ENCODE peak calls at places on chromosomes 12 and 14, in nine cellular contexts. K is AG09309, M is astrocyte of the cerebellum, E is foreskin fibroblast, I is astrocyte, T is prostate gland, S is psoas muscle, C is uterus, P is choroid plexus epithelial cell. F is an unnamed sample.
A peak's percentile ranks its signal among the peaks of the same experiment; 100 is the strongest.

GRCh38 chr12:70305794-70306193 is 60.3 kb upstream of the KCNMB4 start:
- DNase-seq in K (no peak), M (no peak), E (peak; percentile 4), I (peak; percentile 31), T (no peak), S (no peak), C (no peak), P (peak; percentile 15), F (no peak)

GRCh38 chr14:67186789-67187188 is 2.5 kb upstream of the GARIN2 start:
- DNase-seq in K (no peak), M (no peak), E (peak; percentile 18), I (no peak), T (no peak), S (no peak), C (no peak), P (peak; percentile 39), F (no peak)

GRCh38 chr14:65904988-65905387 is 492.5 kb downstream of the FUT8 start:
- DNase-seq in K (no peak), M (no peak), E (no peak), I (no peak), T (no peak), S (no peak), C (no peak), P (no peak), F (no peak)

GRCh38 chr12:25699454-25699853 is 146.4 kb upstream of the LMNTD1 start:
- DNase-seq in K (no peak), M (no peak), E (peak; percentile 56), I (no peak), T (no peak), S (no peak), C (no peak), P (peak; percentile 70), F (no peak)

GRCh38 chr14:94787092-94787491 is 17.2 kb upstream of the GSC start:
- DNase-seq in K (no peak), M (no peak), E (no peak), I (no peak), T (no peak), S (no peak), C (no peak), P (no peak), F (no peak)

GRCh38 chr14:32933623-32933942 is 5.1 kb upstream of the NPAS3 start:
- DNase-seq in K (no peak), M (peak; percentile 66), E (peak; percentile 52), I (peak; percentile 77), T (no peak), S (no peak), C (no peak), P (peak; percentile 69), F (no peak)

GRCh38 chr12:1058423-1058822 is 67.4 kb downstream of the ERC1 start:
- DNase-seq in K (no peak), M (no peak), E (no peak), I (no peak), T (no peak), S (no peak), C (no peak), P (no peak), F (no peak)

GRCh38 chr12:537772-538171 is 78.0 kb downstream of the B4GALNT3 start:
- DNase-seq in K (no peak), M (no peak), E (no peak), I (no peak), T (peak; percentile 66), S (no peak), C (no peak), P (no peak), F (no peak)

GRCh38 chr12:29783773-29784666 is at the start of gene TMTC1:
- DNase-seq in K (no peak), M (no peak), E (peak; percentile 88), I (peak; percentile 51), T (peak; percentile 64), S (peak; percentile 91), C (peak; percentile 74), P (peak; percentile 70), F (no peak)

GRCh38 chr14:24261969-24262327 is 1.0 kb downstream of the TGM1 start:
- DNase-seq in K (no peak), M (no peak), E (no peak), I (no peak), T (no peak), S (no peak), C (no peak), P (no peak), F (no peak)

GRCh38 chr12:56188786-56189335 is 422 bp downstream of the SMARCC2 start:
- DNase-seq in K (no peak), M (no peak), E (no peak), I (no peak), T (peak; percentile 13), S (no peak), C (no peak), P (no peak), F (no peak)

GRCh38 chr12:80858356-80858755 is 79.4 kb downstream of the LIN7A start:
- DNase-seq in K (no peak), M (no peak), E (no peak), I (peak; percentile 29), T (no peak), S (no peak), C (no peak), P (peak; percentile 31), F (no peak)

GRCh38 chr14:95442016-95442632 is 74.3 kb downstream of the SYNE3 start:
- DNase-seq in K (no peak), M (no peak), E (no peak), I (no peak), T (no peak), S (no peak), C (no peak), P (no peak), F (no peak)

DNA sequence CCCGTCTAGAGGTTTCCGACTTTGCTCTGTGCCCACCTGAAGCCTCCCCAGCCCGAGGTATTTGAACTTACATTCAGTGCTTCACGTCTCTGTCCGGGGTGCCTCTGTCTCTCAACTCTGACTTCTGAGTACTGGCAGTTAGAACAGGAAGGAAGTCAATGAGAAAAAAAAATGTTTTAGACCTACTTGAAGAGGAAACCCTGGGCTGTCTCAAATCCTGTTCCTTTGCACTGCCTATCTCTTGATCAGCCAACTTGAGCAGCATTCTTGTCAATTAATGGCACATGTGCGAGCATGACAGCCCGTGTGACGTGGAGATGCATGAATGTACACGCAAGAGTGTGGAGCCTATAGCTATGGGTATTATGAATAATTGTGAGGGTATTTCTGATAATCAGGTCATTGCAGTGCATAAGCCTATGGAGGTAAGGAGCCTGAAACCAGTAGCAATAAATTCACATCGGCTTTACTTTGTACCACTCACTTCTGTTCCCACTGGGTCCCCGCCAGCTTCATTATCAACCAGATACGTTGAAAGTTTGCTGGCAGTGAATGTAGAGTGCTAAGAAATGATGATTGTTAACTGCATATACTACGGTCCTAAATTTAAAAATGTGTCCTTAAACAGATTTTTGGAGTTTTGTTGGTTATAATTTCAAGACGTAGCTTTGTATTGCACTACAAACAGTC is at the start of gene ARHGDIB:
- DNase-seq in K (no peak), M (no peak), E (no peak), I (no peak), T (peak; percentile 22), S (peak; percentile 64), C (no peak), P (peak; percentile 34), F (no peak)
- H3K4me3 ChIP-seq in K (no peak within 1 kb of the TSS), M (no peak within 1 kb of the TSS), E (peak within 1 kb of the TSS; percentile 5), I (peak within 1 kb of the TSS; percentile 45), T (peak within 1 kb of the TSS; percentile 23), S (peak within 1 kb of the TSS; percentile 63), C (peak within 1 kb of the TSS; percentile 24), P (peak within 1 kb of the TSS; percentile 59), F (no peak within 1 kb of the TSS)

GRCh38 chr12:103441437-103442186 is 54.2 kb downstream of the C12orf42 start:
- DNase-seq in K (no peak), M (no peak), E (no peak), I (no peak), T (no peak), S (no peak), C (no peak), P (no peak), F (no peak)
- TF ChIP-seq CTCF in K (no peak), M (no peak), E (no peak), I (no peak), T (no peak), S (no peak), C (no peak), P (no peak), F (no peak)

DNA sequence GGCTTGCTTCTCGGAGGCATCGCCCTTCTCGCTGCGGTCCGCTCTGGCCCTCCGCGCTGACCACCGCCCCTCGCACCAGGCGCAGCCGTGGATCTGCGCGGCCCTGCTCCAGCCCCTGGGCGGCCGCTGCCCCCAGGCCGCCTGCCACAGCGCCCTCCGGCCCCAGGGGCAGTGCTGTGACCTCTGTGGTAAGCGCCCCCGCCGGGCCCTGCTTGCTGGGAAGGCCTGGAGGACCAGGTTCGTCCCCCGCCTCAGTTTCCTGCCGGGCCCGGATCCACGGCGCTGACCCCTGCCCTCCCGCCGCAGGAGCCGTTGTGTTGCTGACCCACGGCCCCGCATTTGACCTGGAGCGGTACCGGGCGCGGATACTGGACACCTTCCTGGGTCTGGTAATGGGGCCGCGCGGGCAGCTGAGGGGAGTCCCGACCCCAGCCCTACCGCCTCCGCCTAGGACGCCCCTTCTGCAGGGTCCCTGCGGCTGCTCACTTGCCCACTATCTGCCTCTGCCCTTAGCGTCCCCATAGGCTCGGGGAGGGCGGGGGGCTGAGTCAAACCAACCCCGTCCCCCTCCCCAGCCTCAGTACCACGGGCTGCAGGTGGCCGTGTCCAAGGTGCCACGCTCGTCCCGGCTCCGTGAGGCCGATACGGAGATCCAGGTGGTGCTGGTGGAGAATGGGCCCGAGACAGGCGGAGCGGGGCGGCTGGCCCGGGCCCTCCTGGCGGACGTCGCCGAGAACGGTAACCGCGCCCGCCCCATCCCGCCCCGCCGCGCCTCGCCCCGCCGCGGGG is 7.1 kb downstream of the AMN start:
- DNase-seq in K (no peak), M (no peak), E (no peak), I (no peak), T (no peak), S (no peak), C (no peak), P (no peak), F (no peak)
- H3K4me3 ChIP-seq in K (no peak overlapping the region), M (peak overlapping the region; percentile 3), E (no peak overlapping the region), I (no peak overlapping the region), T (peak overlapping the region; percentile 24), S (peak overlapping the region; percentile 58), C (peak overlapping the region; percentile 33), P (peak overlapping the region; percentile 48), F (no peak overlapping the region)

DNA sequence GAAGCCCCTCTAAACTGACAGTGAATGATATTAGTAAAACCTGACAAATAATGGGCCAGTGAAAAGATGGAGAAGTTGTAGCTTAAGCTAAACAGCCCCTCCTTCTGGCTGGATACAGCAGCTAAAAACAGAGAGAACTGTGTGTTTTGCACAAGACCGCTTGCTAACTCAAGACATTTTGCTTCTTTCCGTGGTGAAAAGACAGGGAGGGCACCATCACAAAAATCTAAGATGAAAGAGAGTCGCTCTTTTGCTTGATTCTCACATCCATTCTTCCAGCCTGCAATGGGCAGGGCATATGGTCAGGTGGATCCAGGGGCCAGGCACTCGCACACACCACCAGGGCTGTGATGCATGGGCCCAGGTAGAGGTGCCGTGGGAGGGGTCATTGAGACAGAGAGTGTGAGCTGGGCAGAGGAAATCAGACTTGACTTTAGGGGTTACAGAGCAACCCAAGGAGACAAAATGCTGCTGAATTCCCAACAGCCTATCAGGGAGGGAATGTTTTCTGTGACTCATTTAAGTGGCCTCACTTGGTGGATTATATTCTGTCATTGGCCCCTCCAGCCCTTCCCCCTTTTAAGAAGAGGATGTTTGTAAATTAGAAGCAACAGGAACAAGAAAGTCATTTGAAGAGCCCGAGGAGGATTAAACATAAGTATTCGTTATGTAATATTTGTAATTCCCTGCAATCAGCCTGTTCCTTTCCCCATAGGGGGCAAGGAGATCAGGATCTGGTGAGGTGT is 12.2 kb downstream of the EMP1 start:
- DNase-seq in K (no peak), M (no peak), E (peak; percentile 52), I (no peak), T (no peak), S (no peak), C (no peak), P (peak; percentile 85), F (no peak)
- TF ChIP-seq CTCF in K (peak; percentile 53), M (peak; percentile 65), E (peak; percentile 61), I (peak; percentile 46), T (peak; percentile 37), S (no peak), C (no peak), P (peak; percentile 84), F (peak; percentile 85)